ENCODE peak calls at places on chromosome 16, in seven cellular contexts. One of them, this sample, is unnamed.

GRCh38 chr16:19655242-19655777 is 62.7 kb downstream of the KNOP1 start:
- DNase-seq in CD8-positive, alpha-beta T cell: no peak
- DNase-seq in astrocyte of the spinal cord: peak
- DNase-seq in uterus: no peak
- DNase-seq in WTC11: no peak
- DNase-seq in omental fat pad: no peak
- DNase-seq in progenitor cell of endocrine pancreas: no peak
- DNase-seq in this sample: no peak

GRCh38 chr16:67967183-67967955 is 1.1 kb downstream of the SLC12A4 start:
- DNase-seq in CD8-positive, alpha-beta T cell: peak
- DNase-seq in astrocyte of the spinal cord: no peak
- DNase-seq in uterus: no peak
- DNase-seq in WTC11: no peak
- DNase-seq in omental fat pad: no peak
- DNase-seq in progenitor cell of endocrine pancreas: no peak
- DNase-seq in this sample: no peak

GRCh38 chr16:15887283-15887682 is 1.1 kb downstream of the CEP20 start:
- DNase-seq in CD8-positive, alpha-beta T cell: no peak
- DNase-seq in astrocyte of the spinal cord: no peak
- DNase-seq in uterus: no peak
- DNase-seq in WTC11: no peak
- DNase-seq in omental fat pad: no peak
- DNase-seq in progenitor cell of endocrine pancreas: no peak
- DNase-seq in this sample: no peak

GRCh38 chr16:67192781-67193260 is 866 bp downstream of the E2F4 start:
- DNase-seq in CD8-positive, alpha-beta T cell: no peak
- DNase-seq in astrocyte of the spinal cord: no peak
- DNase-seq in uterus: no peak
- DNase-seq in WTC11: no peak
- DNase-seq in omental fat pad: no peak
- DNase-seq in progenitor cell of endocrine pancreas: no peak
- DNase-seq in this sample: no peak

GRCh38 chr16:69111216-69111615 is 5.8 kb downstream of the HAS3 start:
- DNase-seq in CD8-positive, alpha-beta T cell: no peak
- DNase-seq in astrocyte of the spinal cord: no peak
- DNase-seq in uterus: no peak
- DNase-seq in WTC11: no peak
- DNase-seq in omental fat pad: no peak
- DNase-seq in progenitor cell of endocrine pancreas: no peak
- DNase-seq in this sample: no peak

GRCh38 chr16:66924527-66925321 is 611 bp downstream of the RRAD start:
- DNase-seq in CD8-positive, alpha-beta T cell: peak
- DNase-seq in astrocyte of the spinal cord: no peak
- DNase-seq in uterus: no peak
- DNase-seq in WTC11: peak
- DNase-seq in omental fat pad: no peak
- DNase-seq in progenitor cell of endocrine pancreas: peak
- DNase-seq in this sample: no peak

GRCh38 chr16:9115277-9115676 is 23.8 kb downstream of the HAPSTR1 start:
- DNase-seq in CD8-positive, alpha-beta T cell: no peak
- DNase-seq in astrocyte of the spinal cord: peak
- DNase-seq in uterus: no peak
- DNase-seq in WTC11: no peak
- DNase-seq in omental fat pad: no peak
- DNase-seq in progenitor cell of endocrine pancreas: no peak
- DNase-seq in this sample: no peak

GRCh38 chr16:47905771-47906170 is 250.0 kb downstream of the ABCC12 start:
- DNase-seq in CD8-positive, alpha-beta T cell: no peak
- DNase-seq in astrocyte of the spinal cord: peak
- DNase-seq in uterus: no peak
- DNase-seq in WTC11: no peak
- DNase-seq in omental fat pad: no peak
- DNase-seq in progenitor cell of endocrine pancreas: no peak
- DNase-seq in this sample: no peak

GRCh38 chr16:4936181-4936990 is 562 bp downstream of the PPL start:
- DNase-seq in CD8-positive, alpha-beta T cell: no peak
- DNase-seq in astrocyte of the spinal cord: no peak
- DNase-seq in uterus: no peak
- DNase-seq in WTC11: peak
- DNase-seq in omental fat pad: no peak
- DNase-seq in progenitor cell of endocrine pancreas: peak
- DNase-seq in this sample: no peak

GRCh38 chr16:52191533-52192134 is 355.3 kb downstream of the TOX3 start:
- DNase-seq in CD8-positive, alpha-beta T cell: peak
- DNase-seq in astrocyte of the spinal cord: peak
- DNase-seq in uterus: peak
- DNase-seq in WTC11: peak
- DNase-seq in omental fat pad: peak
- DNase-seq in progenitor cell of endocrine pancreas: peak
- DNase-seq in this sample: no peak

GRCh38 chr16:13067648-13068047 is 166.2 kb downstream of the SHISA9 start:
- DNase-seq in CD8-positive, alpha-beta T cell: no peak
- DNase-seq in astrocyte of the spinal cord: no peak
- DNase-seq in uterus: no peak
- DNase-seq in WTC11: no peak
- DNase-seq in omental fat pad: no peak
- DNase-seq in progenitor cell of endocrine pancreas: no peak
- DNase-seq in this sample: no peak

GRCh38 chr16:47016700-47017133 is 43.2 kb upstream of the DNAJA2 start:
- DNase-seq in CD8-positive, alpha-beta T cell: peak
- DNase-seq in astrocyte of the spinal cord: no peak
- DNase-seq in uterus: no peak
- DNase-seq in WTC11: no peak
- DNase-seq in omental fat pad: no peak
- DNase-seq in progenitor cell of endocrine pancreas: no peak
- DNase-seq in this sample: no peak

GRCh38 chr16:79156761-79157160 is 443.8 kb downstream of the MAF start:
- DNase-seq in CD8-positive, alpha-beta T cell: no peak
- DNase-seq in astrocyte of the spinal cord: no peak
- DNase-seq in uterus: no peak
- DNase-seq in WTC11: no peak
- DNase-seq in omental fat pad: no peak
- DNase-seq in progenitor cell of endocrine pancreas: no peak
- DNase-seq in this sample: no peak

GRCh38 chr16:81752225-81752875 is 26.7 kb upstream of the PLCG2 start:
- DNase-seq in CD8-positive, alpha-beta T cell: no peak
- DNase-seq in astrocyte of the spinal cord: no peak
- DNase-seq in uterus: no peak
- DNase-seq in WTC11: no peak
- DNase-seq in omental fat pad: no peak
- DNase-seq in progenitor cell of endocrine pancreas: no peak
- DNase-seq in this sample: peak

GRCh38 chr16:71311553-71312158 is 22.5 kb upstream of the CMTR2 start:
- DNase-seq in CD8-positive, alpha-beta T cell: peak
- DNase-seq in astrocyte of the spinal cord: peak
- DNase-seq in uterus: no peak
- DNase-seq in WTC11: peak
- DNase-seq in omental fat pad: no peak
- DNase-seq in progenitor cell of endocrine pancreas: peak
- DNase-seq in this sample: no peak

GRCh38 chr16:58850019-58850626 is 116.0 kb upstream of the GOT2 start:
- DNase-seq in CD8-positive, alpha-beta T cell: no peak
- DNase-seq in astrocyte of the spinal cord: no peak
- DNase-seq in uterus: no peak
- DNase-seq in WTC11: no peak
- DNase-seq in omental fat pad: no peak
- DNase-seq in progenitor cell of endocrine pancreas: no peak
- DNase-seq in this sample: no peak

GRCh38 chr16:4371481-4372314 is at the start of gene VASN:
- DNase-seq in CD8-positive, alpha-beta T cell: peak
- DNase-seq in astrocyte of the spinal cord: peak
- DNase-seq in uterus: peak
- DNase-seq in WTC11: peak
- DNase-seq in omental fat pad: peak
- DNase-seq in progenitor cell of endocrine pancreas: peak
- DNase-seq in this sample: no peak

GRCh38 chr16:14249291-14250032 is 178.3 kb downstream of the MRTFB start:
- DNase-seq in CD8-positive, alpha-beta T cell: peak
- DNase-seq in astrocyte of the spinal cord: peak
- DNase-seq in uterus: peak
- DNase-seq in WTC11: peak
- DNase-seq in omental fat pad: no peak
- DNase-seq in progenitor cell of endocrine pancreas: peak
- DNase-seq in this sample: no peak

GRCh38 chr16:88430524-88431446 is 22.3 kb upstream of the ZFPM1 start:
- DNase-seq in CD8-positive, alpha-beta T cell: peak
- DNase-seq in astrocyte of the spinal cord: peak
- DNase-seq in uterus: no peak
- DNase-seq in WTC11: peak
- DNase-seq in omental fat pad: no peak
- DNase-seq in progenitor cell of endocrine pancreas: no peak
- DNase-seq in this sample: no peak

GRCh38 chr16:87463722-87464690 is 28.8 kb downstream of the ZCCHC14 start:
- DNase-seq in CD8-positive, alpha-beta T cell: peak
- DNase-seq in astrocyte of the spinal cord: no peak
- DNase-seq in uterus: no peak
- DNase-seq in WTC11: no peak
- DNase-seq in omental fat pad: no peak
- DNase-seq in progenitor cell of endocrine pancreas: no peak
- DNase-seq in this sample: peak

GRCh38 chr16:10558746-10559641 is 21.4 kb downstream of the EMP2 start:
- DNase-seq in CD8-positive, alpha-beta T cell: no peak
- DNase-seq in astrocyte of the spinal cord: peak
- DNase-seq in uterus: peak
- DNase-seq in WTC11: no peak
- DNase-seq in omental fat pad: no peak
- DNase-seq in progenitor cell of endocrine pancreas: no peak
- DNase-seq in this sample: peak

GRCh38 chr16:86215979-86216585 is 294.2 kb upstream of the FOXF1 start:
- DNase-seq in CD8-positive, alpha-beta T cell: no peak
- DNase-seq in astrocyte of the spinal cord: no peak
- DNase-seq in uterus: no peak
- DNase-seq in WTC11: no peak
- DNase-seq in omental fat pad: no peak
- DNase-seq in progenitor cell of endocrine pancreas: no peak
- DNase-seq in this sample: peak

GRCh38 chr16:86215233-86215978 is 294.9 kb upstream of the FOXF1 start:
- DNase-seq in CD8-positive, alpha-beta T cell: no peak
- DNase-seq in astrocyte of the spinal cord: no peak
- DNase-seq in uterus: no peak
- DNase-seq in WTC11: no peak
- DNase-seq in omental fat pad: no peak
- DNase-seq in progenitor cell of endocrine pancreas: no peak
- DNase-seq in this sample: peak

GRCh38 chr16:86217891-86218270 is 292.4 kb upstream of the FOXF1 start:
- DNase-seq in CD8-positive, alpha-beta T cell: no peak
- DNase-seq in astrocyte of the spinal cord: no peak
- DNase-seq in uterus: no peak
- DNase-seq in WTC11: no peak
- DNase-seq in omental fat pad: no peak
- DNase-seq in progenitor cell of endocrine pancreas: no peak
- DNase-seq in this sample: peak

GRCh38 chr16:86217001-86217890 is 293.1 kb upstream of the FOXF1 start:
- DNase-seq in CD8-positive, alpha-beta T cell: no peak
- DNase-seq in astrocyte of the spinal cord: no peak
- DNase-seq in uterus: no peak
- DNase-seq in WTC11: no peak
- DNase-seq in omental fat pad: no peak
- DNase-seq in progenitor cell of endocrine pancreas: no peak
- DNase-seq in this sample: no peak

GRCh38 chr16:86216591-86216990 is 293.7 kb upstream of the FOXF1 start:
- DNase-seq in CD8-positive, alpha-beta T cell: no peak
- DNase-seq in astrocyte of the spinal cord: no peak
- DNase-seq in uterus: no peak
- DNase-seq in WTC11: no peak
- DNase-seq in omental fat pad: no peak
- DNase-seq in progenitor cell of endocrine pancreas: no peak
- DNase-seq in this sample: no peak
- TF ChIP-seq CTCF in CD8-positive, alpha-beta T cell: no peak
- TF ChIP-seq CTCF in astrocyte of the spinal cord: no peak
- TF ChIP-seq CTCF in uterus: no peak
- TF ChIP-seq CTCF in WTC11: no peak
- TF ChIP-seq CTCF in omental fat pad: no peak
- TF ChIP-seq CTCF in progenitor cell of endocrine pancreas: no peak
- TF ChIP-seq CTCF in this sample: no peak

GRCh38 chr16:6573577-6573976 is 759.1 kb upstream of the RBFOX1 start:
- DNase-seq in CD8-positive, alpha-beta T cell: no peak
- DNase-seq in astrocyte of the spinal cord: no peak
- DNase-seq in uterus: no peak
- DNase-seq in WTC11: no peak
- DNase-seq in omental fat pad: no peak
- DNase-seq in progenitor cell of endocrine pancreas: peak
- DNase-seq in this sample: no peak
- TF ChIP-seq CTCF in CD8-positive, alpha-beta T cell: no peak
- TF ChIP-seq CTCF in astrocyte of the spinal cord: no peak
- TF ChIP-seq CTCF in uterus: no peak
- TF ChIP-seq CTCF in WTC11: no peak
- TF ChIP-seq CTCF in omental fat pad: no peak
- TF ChIP-seq CTCF in progenitor cell of endocrine pancreas: peak
- TF ChIP-seq CTCF in this sample: no peak

GRCh38 chr16:16938009-16938408 is 532.8 kb downstream of the XYLT1 start:
- DNase-seq in CD8-positive, alpha-beta T cell: no peak
- DNase-seq in astrocyte of the spinal cord: no peak
- DNase-seq in uterus: no peak
- DNase-seq in WTC11: no peak
- DNase-seq in omental fat pad: no peak
- DNase-seq in progenitor cell of endocrine pancreas: no peak
- DNase-seq in this sample: no peak

GRCh38 chr16:16934660-16935059 is 536.1 kb downstream of the XYLT1 start:
- DNase-seq in CD8-positive, alpha-beta T cell: no peak
- DNase-seq in astrocyte of the spinal cord: no peak
- DNase-seq in uterus: no peak
- DNase-seq in WTC11: no peak
- DNase-seq in omental fat pad: no peak
- DNase-seq in progenitor cell of endocrine pancreas: no peak
- DNase-seq in this sample: no peak

GRCh38 chr16:16938980-16939379 is 531.8 kb downstream of the XYLT1 start:
- DNase-seq in CD8-positive, alpha-beta T cell: no peak
- DNase-seq in astrocyte of the spinal cord: no peak
- DNase-seq in uterus: no peak
- DNase-seq in WTC11: no peak
- DNase-seq in omental fat pad: no peak
- DNase-seq in progenitor cell of endocrine pancreas: no peak
- DNase-seq in this sample: no peak

GRCh38 chr16:16930309-16931000 is 540.3 kb downstream of the XYLT1 start:
- DNase-seq in CD8-positive, alpha-beta T cell: no peak
- DNase-seq in astrocyte of the spinal cord: no peak
- DNase-seq in uterus: no peak
- DNase-seq in WTC11: no peak
- DNase-seq in omental fat pad: no peak
- DNase-seq in progenitor cell of endocrine pancreas: no peak
- DNase-seq in this sample: no peak

GRCh38 chr16:16933861-16934260 is 536.9 kb downstream of the XYLT1 start:
- DNase-seq in CD8-positive, alpha-beta T cell: no peak
- DNase-seq in astrocyte of the spinal cord: no peak
- DNase-seq in uterus: no peak
- DNase-seq in WTC11: peak
- DNase-seq in omental fat pad: no peak
- DNase-seq in progenitor cell of endocrine pancreas: no peak
- DNase-seq in this sample: no peak
- TF ChIP-seq CTCF in CD8-positive, alpha-beta T cell: no peak
- TF ChIP-seq CTCF in astrocyte of the spinal cord: no peak
- TF ChIP-seq CTCF in uterus: no peak
- TF ChIP-seq CTCF in WTC11: no peak
- TF ChIP-seq CTCF in omental fat pad: no peak
- TF ChIP-seq CTCF in progenitor cell of endocrine pancreas: no peak
- TF ChIP-seq CTCF in this sample: no peak

DNA sequence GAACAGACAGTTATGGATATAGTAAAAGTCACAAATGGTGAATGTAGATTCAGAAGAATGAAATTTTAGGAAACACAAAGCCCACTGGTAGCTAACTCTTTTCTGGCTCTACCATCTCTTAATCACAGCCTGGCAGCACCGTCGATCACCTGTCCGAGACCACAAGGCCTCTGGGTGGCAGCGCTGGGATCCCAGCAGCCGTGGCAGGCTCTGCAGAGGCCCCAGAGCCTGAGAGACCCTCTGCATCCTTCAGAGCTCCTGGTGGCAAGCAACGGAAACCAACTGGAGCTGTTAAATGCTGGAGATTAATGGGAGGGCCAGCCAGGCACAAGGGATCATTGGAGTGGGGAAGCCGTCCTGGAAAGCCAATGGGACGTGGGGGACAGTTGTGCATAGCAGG is 26.3 kb downstream of the LAT start:
- DNase-seq in CD8-positive, alpha-beta T cell: no peak
- DNase-seq in astrocyte of the spinal cord: no peak
- DNase-seq in uterus: no peak
- DNase-seq in WTC11: peak
- DNase-seq in omental fat pad: no peak
- DNase-seq in progenitor cell of endocrine pancreas: no peak
- DNase-seq in this sample: no peak
- TF ChIP-seq CTCF in CD8-positive, alpha-beta T cell: no peak
- TF ChIP-seq CTCF in astrocyte of the spinal cord: no peak
- TF ChIP-seq CTCF in uterus: no peak
- TF ChIP-seq CTCF in WTC11: no peak
- TF ChIP-seq CTCF in omental fat pad: no peak
- TF ChIP-seq CTCF in progenitor cell of endocrine pancreas: peak
- TF ChIP-seq CTCF in this sample: no peak